ENCODE peak calls at places on chromosomes 6 and 20, in four cellular contexts. One of them, this sample, is unnamed.
A peak's percentile ranks its signal among the peaks of the same experiment; 100 is the strongest.

GRCh38 chr6:144315226-144315980 is 30.3 kb downstream of the UTRN start:
- DNase-seq in HT-29: no peak
- DNase-seq in substantia nigra: no peak
- DNase-seq in NCI-H1092 treated with DMSO at 0.1 percent for 48 hours: no peak
- DNase-seq in this sample: no peak

GRCh38 chr6:100554228-100554627 is 89.5 kb upstream of the SIM1 start:
- DNase-seq in HT-29: no peak
- DNase-seq in substantia nigra: no peak
- DNase-seq in NCI-H1092 treated with DMSO at 0.1 percent for 48 hours: peak; percentile 40
- DNase-seq in this sample: no peak

GRCh38 chr6:41578714-41579610 is 32.8 kb downstream of the FOXP4 start:
- DNase-seq in HT-29: no peak
- DNase-seq in substantia nigra: no peak
- DNase-seq in NCI-H1092 treated with DMSO at 0.1 percent for 48 hours: no peak
- DNase-seq in this sample: no peak

GRCh38 chr20:19747903-19748302 is 10.2 kb upstream of the RIN2 start:
- DNase-seq in HT-29: no peak
- DNase-seq in substantia nigra: no peak
- DNase-seq in NCI-H1092 treated with DMSO at 0.1 percent for 48 hours: no peak
- DNase-seq in this sample: no peak

GRCh38 chr6:105810105-105810921 is 275.8 kb upstream of the PRDM1 start:
- DNase-seq in HT-29: peak; percentile 50
- DNase-seq in substantia nigra: no peak
- DNase-seq in NCI-H1092 treated with DMSO at 0.1 percent for 48 hours: no peak
- DNase-seq in this sample: no peak

GRCh38 chr6:118815495-118815894 is 78.5 kb upstream of the ASF1A start:
- DNase-seq in HT-29: no peak
- DNase-seq in substantia nigra: no peak
- DNase-seq in NCI-H1092 treated with DMSO at 0.1 percent for 48 hours: no peak
- DNase-seq in this sample: no peak

GRCh38 chr20:19947611-19948264 is 69.4 kb upstream of the NAA20 start:
- DNase-seq in HT-29: no peak
- DNase-seq in substantia nigra: no peak
- DNase-seq in NCI-H1092 treated with DMSO at 0.1 percent for 48 hours: no peak
- DNase-seq in this sample: no peak

GRCh38 chr20:19991826-19992225 is 25.3 kb upstream of the NAA20 start:
- DNase-seq in HT-29: no peak
- DNase-seq in substantia nigra: no peak
- DNase-seq in NCI-H1092 treated with DMSO at 0.1 percent for 48 hours: no peak
- DNase-seq in this sample: no peak

GRCh38 chr20:46699651-46700359 is 9.6 kb upstream of the SLC2A10 start:
- DNase-seq in HT-29: peak; percentile 81
- DNase-seq in substantia nigra: no peak
- DNase-seq in NCI-H1092 treated with DMSO at 0.1 percent for 48 hours: peak; percentile 3
- DNase-seq in this sample: no peak

GRCh38 chr6:134619077-134619476 is 301.2 kb upstream of the SGK1 start:
- DNase-seq in HT-29: no peak
- DNase-seq in substantia nigra: no peak
- DNase-seq in NCI-H1092 treated with DMSO at 0.1 percent for 48 hours: no peak
- DNase-seq in this sample: no peak

GRCh38 chr6:139336994-139337393 is 37.5 kb downstream of the CITED2 start:
- DNase-seq in HT-29: no peak
- DNase-seq in substantia nigra: no peak
- DNase-seq in NCI-H1092 treated with DMSO at 0.1 percent for 48 hours: no peak
- DNase-seq in this sample: no peak

GRCh38 chr6:22970004-22970403 is 400.6 kb downstream of the HDGFL1 start:
- DNase-seq in HT-29: no peak
- DNase-seq in substantia nigra: no peak
- DNase-seq in NCI-H1092 treated with DMSO at 0.1 percent for 48 hours: no peak
- DNase-seq in this sample: no peak

GRCh38 chr6:20740088-20740487 is 205.8 kb downstream of the CDKAL1 start:
- DNase-seq in HT-29: no peak
- DNase-seq in substantia nigra: no peak
- DNase-seq in NCI-H1092 treated with DMSO at 0.1 percent for 48 hours: no peak
- DNase-seq in this sample: no peak

GRCh38 chr6:157428418-157429202 is 47.6 kb downstream of the ZDHHC14 start:
- DNase-seq in HT-29: peak; percentile 53
- DNase-seq in substantia nigra: no peak
- DNase-seq in NCI-H1092 treated with DMSO at 0.1 percent for 48 hours: no peak
- DNase-seq in this sample: no peak

GRCh38 chr20:20212675-20213096 is 155.2 kb upstream of the INSM1 start:
- DNase-seq in HT-29: no peak
- DNase-seq in substantia nigra: no peak
- DNase-seq in NCI-H1092 treated with DMSO at 0.1 percent for 48 hours: peak; percentile 60
- DNase-seq in this sample: peak; percentile 72

GRCh38 chr6:136051140-136051775 is 198.9 kb downstream of the MTFR2 start:
- DNase-seq in HT-29: no peak
- DNase-seq in substantia nigra: no peak
- DNase-seq in NCI-H1092 treated with DMSO at 0.1 percent for 48 hours: no peak
- DNase-seq in this sample: no peak

GRCh38 chr20:2749951-2750342 is 50.5 kb downstream of the CPXM1 start:
- DNase-seq in HT-29: no peak
- DNase-seq in substantia nigra: no peak
- DNase-seq in NCI-H1092 treated with DMSO at 0.1 percent for 48 hours: no peak
- DNase-seq in this sample: no peak

GRCh38 chr20:17992847-17993508 is 24.2 kb downstream of the MGME1 start:
- DNase-seq in HT-29: no peak
- DNase-seq in substantia nigra: no peak
- DNase-seq in NCI-H1092 treated with DMSO at 0.1 percent for 48 hours: peak; percentile 32
- DNase-seq in this sample: no peak

GRCh38 chr20:41697861-41698559 is 79.8 kb upstream of the CHD6 start:
- DNase-seq in HT-29: peak; percentile 65
- DNase-seq in substantia nigra: no peak
- DNase-seq in NCI-H1092 treated with DMSO at 0.1 percent for 48 hours: peak; percentile 70
- DNase-seq in this sample: no peak

GRCh38 chr6:122726649-122727048 is 52.9 kb upstream of the FABP7 start:
- DNase-seq in HT-29: peak; percentile 58
- DNase-seq in substantia nigra: no peak
- DNase-seq in NCI-H1092 treated with DMSO at 0.1 percent for 48 hours: peak; percentile 21
- DNase-seq in this sample: no peak

GRCh38 chr20:33896509-33896908 is 85.4 kb downstream of the CHMP4B start:
- DNase-seq in HT-29: no peak
- DNase-seq in substantia nigra: no peak
- DNase-seq in NCI-H1092 treated with DMSO at 0.1 percent for 48 hours: no peak
- DNase-seq in this sample: no peak

GRCh38 chr6:79750806-79751205 is 119.7 kb downstream of the SH3BGRL2 start:
- DNase-seq in HT-29: no peak
- DNase-seq in substantia nigra: no peak
- DNase-seq in NCI-H1092 treated with DMSO at 0.1 percent for 48 hours: peak; percentile 38
- DNase-seq in this sample: no peak

GRCh38 chr6:165117121-165117520 is 192.3 kb downstream of the C6orf118 start:
- DNase-seq in HT-29: no peak
- DNase-seq in substantia nigra: no peak
- DNase-seq in NCI-H1092 treated with DMSO at 0.1 percent for 48 hours: no peak
- DNase-seq in this sample: no peak

GRCh38 chr6:163750436-163751031 is 336.0 kb downstream of the QKI start:
- DNase-seq in HT-29: no peak
- DNase-seq in substantia nigra: no peak
- DNase-seq in NCI-H1092 treated with DMSO at 0.1 percent for 48 hours: no peak
- DNase-seq in this sample: peak; percentile 61

GRCh38 chr6:54473328-54473727 is 165.1 kb downstream of the TINAG start:
- DNase-seq in HT-29: peak; percentile 28
- DNase-seq in substantia nigra: no peak
- DNase-seq in NCI-H1092 treated with DMSO at 0.1 percent for 48 hours: no peak
- DNase-seq in this sample: no peak

GRCh38 chr6:81797594-81797993 is 45.1 kb upstream of the TENT5A start:
- DNase-seq in HT-29: no peak
- DNase-seq in substantia nigra: no peak
- DNase-seq in NCI-H1092 treated with DMSO at 0.1 percent for 48 hours: no peak
- DNase-seq in this sample: no peak